ENCODE peak calls at places on chromosomes 2 and 18, in eight cellular contexts. C is thoracic aorta; O is CD4-positive, alpha-beta T cell; R is left lung; D is CD8-positive, alpha-beta memory T cell; H is pancreas; A is iPS DF 6.9; T is SK-N-SH. M is an unnamed sample.

GRCh38 chr2:129720360-129720759 is 259.1 kb upstream of the RAB6C start:
- DNase-seq in C (no peak), O (no peak), R (no peak), D (no peak), H (no peak), A (no peak), T (no peak), M (no peak)

GRCh38 chr2:62152000-62152399 is 43.9 kb upstream of the B3GNT2 start:
- DNase-seq in C (no peak), O (no peak), R (no peak), D (no peak), H (no peak), A (no peak), T (no peak), M (peak; percentile 7)

GRCh38 chr18:62448426-62448825 is 74.4 kb upstream of the ZCCHC2 start:
- DNase-seq in C (no peak), O (no peak), R (no peak), D (no peak), H (no peak), A (no peak), T (no peak), M (no peak)

GRCh38 chr2:211495339-211495738 is 938.9 kb downstream of the CPS1 start:
- DNase-seq in C (no peak), O (no peak), R (no peak), D (no peak), H (no peak), A (no peak), T (no peak), M (no peak)

GRCh38 chr2:70946832-70947442 is 11.2 kb downstream of the ATP6V1B1 start:
- DNase-seq in C (no peak), O (peak; percentile 40), R (no peak), D (peak; percentile 27), H (peak; percentile 42), A (peak; percentile 57), T (peak; percentile 71), M (peak; percentile 27)

GRCh38 chr2:172535119-172535518 is 20.8 kb upstream of the PDK1 start:
- DNase-seq in C (no peak), O (no peak), R (no peak), D (no peak), H (no peak), A (no peak), T (no peak), M (no peak)

GRCh38 chr2:172849519-172850217 is 114.0 kb downstream of the RAPGEF4 start:
- DNase-seq in C (no peak), O (no peak), R (no peak), D (no peak), H (no peak), A (no peak), T (peak; percentile 21), M (no peak)

GRCh38 chr2:133489641-133490411 is 78.4 kb downstream of the NCKAP5 start:
- DNase-seq in C (no peak), O (no peak), R (no peak), D (no peak), H (no peak), A (no peak), T (no peak), M (no peak)

GRCh38 chr2:222523783-222524544 is 99.6 kb downstream of the SGPP2 start:
- DNase-seq in C (no peak), O (no peak), R (no peak), D (no peak), H (no peak), A (no peak), T (no peak), M (no peak)

GRCh38 chr2:197128126-197128525 is 182.5 kb downstream of the ANKRD44 start:
- DNase-seq in C (no peak), O (no peak), R (no peak), D (no peak), H (no peak), A (no peak), T (no peak), M (no peak)

GRCh38 chr2:197131558-197131855 is 179.1 kb downstream of the ANKRD44 start:
- DNase-seq in C (no peak), O (no peak), R (no peak), D (no peak), H (no peak), A (no peak), T (no peak), M (no peak)

GRCh38 chr2:197128897-197129296 is 181.7 kb downstream of the ANKRD44 start:
- DNase-seq in C (no peak), O (no peak), R (no peak), D (no peak), H (no peak), A (no peak), T (no peak), M (no peak)

GRCh38 chr2:197126630-197127029 is 183.9 kb downstream of the ANKRD44 start:
- DNase-seq in C (no peak), O (no peak), R (no peak), D (no peak), H (no peak), A (no peak), T (no peak), M (no peak)

GRCh38 chr2:197130318-197130717 is 180.3 kb downstream of the ANKRD44 start:
- DNase-seq in C (no peak), O (no peak), R (no peak), D (peak; percentile 24), H (no peak), A (no peak), T (no peak), M (no peak)
- H3K27ac ChIP-seq in C (no peak overlapping the region), O (peak overlapping the region; percentile 49), R (no peak overlapping the region), D (no peak overlapping the region), H (no peak overlapping the region), A (no peak overlapping the region), T (no peak overlapping the region), M (no peak overlapping the region)

GRCh38 chr2:88614497-88615157 is 12.6 kb downstream of the EIF2AK3 start:
- DNase-seq in C (no peak), O (no peak), R (no peak), D (no peak), H (no peak), A (no peak), T (no peak), M (no peak)
- H3K27ac ChIP-seq in C (no peak overlapping the region), O (no peak overlapping the region), R (no peak overlapping the region), D (no peak overlapping the region), H (no peak overlapping the region), A (no peak overlapping the region), T (no peak overlapping the region), M (no peak overlapping the region)

DNA sequence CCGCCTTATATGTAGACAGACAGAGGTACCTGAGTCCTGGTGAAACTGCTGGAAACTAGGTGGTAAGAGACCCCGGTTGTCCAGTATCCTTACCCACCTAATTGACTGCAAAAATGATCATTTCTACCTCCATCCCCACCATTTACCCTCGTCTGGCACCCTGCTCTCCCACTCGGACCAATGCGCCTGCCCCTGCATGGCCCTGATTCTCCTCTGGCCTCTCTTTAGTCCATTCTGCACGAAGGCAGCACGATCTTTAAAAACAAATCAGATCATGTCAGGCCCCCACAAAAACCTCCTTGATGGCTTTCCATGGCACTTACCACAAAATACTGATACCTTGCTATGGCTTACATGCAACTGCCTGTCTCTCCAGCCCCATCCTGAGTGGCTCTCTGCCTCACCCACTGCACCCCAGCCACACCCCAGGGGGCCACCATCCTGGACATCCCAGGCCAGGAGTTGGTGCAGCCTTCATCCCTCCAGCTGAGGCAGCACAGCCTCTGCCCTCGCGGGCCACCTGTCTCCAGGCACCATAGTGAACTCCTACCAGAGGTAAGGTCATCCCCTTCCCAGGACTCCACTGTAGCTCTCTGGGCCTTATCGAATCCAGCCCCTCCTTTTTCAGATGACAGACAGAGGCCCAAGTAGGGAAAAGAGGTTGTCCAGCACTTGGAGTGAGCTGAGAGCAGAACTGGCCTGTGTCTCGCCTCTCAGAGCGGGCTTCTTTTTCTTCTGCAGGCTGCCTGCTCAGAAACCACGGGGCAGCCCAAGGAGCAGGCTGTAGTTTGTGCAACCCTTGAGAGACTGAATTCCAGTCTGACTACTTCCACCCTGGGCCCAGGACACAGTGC is 12.3 kb upstream of the CIB4 start:
- DNase-seq in C (no peak), O (no peak), R (peak; percentile 49), D (no peak), H (no peak), A (no peak), T (no peak), M (no peak)
- H3K27ac ChIP-seq in C (no peak overlapping the region), O (no peak overlapping the region), R (peak overlapping the region; percentile 7), D (no peak overlapping the region), H (no peak overlapping the region), A (no peak overlapping the region), T (no peak overlapping the region), M (no peak overlapping the region)

DNA sequence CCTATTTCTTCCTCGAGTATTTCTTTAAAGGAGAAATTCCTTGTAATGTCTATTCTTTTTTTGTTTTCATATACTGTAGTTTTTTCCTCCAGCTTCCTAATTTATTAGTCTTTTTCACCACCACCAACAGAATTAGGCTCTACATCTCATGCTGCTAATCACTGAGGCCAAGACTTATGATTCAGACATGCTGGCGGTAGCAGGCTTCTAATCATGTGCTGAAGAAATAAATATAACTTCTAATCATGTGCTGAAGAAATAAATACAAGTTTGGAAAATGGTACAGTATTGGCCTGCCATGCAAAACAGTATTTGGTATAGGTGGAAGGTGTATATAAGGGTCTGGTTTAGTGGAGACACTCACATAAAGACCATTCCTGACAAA is 240.7 kb downstream of the TGIF1 start:
- DNase-seq in C (no peak), O (no peak), R (no peak), D (no peak), H (no peak), A (no peak), T (no peak), M (no peak)
- H3K27ac ChIP-seq in C (no peak overlapping the region), O (no peak overlapping the region), R (no peak overlapping the region), D (no peak overlapping the region), H (no peak overlapping the region), A (no peak overlapping the region), T (no peak overlapping the region), M (no peak overlapping the region)

GRCh38 chr2:63811063-63811462 is 30.6 kb upstream of the UGP2 start:
- DNase-seq in C (no peak), O (no peak), R (no peak), D (no peak), H (no peak), A (no peak), T (no peak), M (no peak)
- H3K27ac ChIP-seq in C (no peak overlapping the region), O (no peak overlapping the region), R (no peak overlapping the region), D (no peak overlapping the region), H (no peak overlapping the region), A (no peak overlapping the region), T (no peak overlapping the region), M (no peak overlapping the region)

GRCh38 chr2:159409116-159409800 is 122.8 kb upstream of the WDSUB1 start:
- DNase-seq in C (no peak), O (no peak), R (no peak), D (no peak), H (no peak), A (no peak), T (no peak), M (no peak)
- H3K27ac ChIP-seq in C (no peak overlapping the region), O (no peak overlapping the region), R (no peak overlapping the region), D (no peak overlapping the region), H (no peak overlapping the region), A (no peak overlapping the region), T (no peak overlapping the region), M (no peak overlapping the region)

GRCh38 chr2:46980786-46981583 is 65.4 kb upstream of the MCFD2 start:
- DNase-seq in C (no peak), O (no peak), R (no peak), D (no peak), H (no peak), A (no peak), T (no peak), M (no peak)
- H3K27ac ChIP-seq in C (no peak overlapping the region), O (no peak overlapping the region), R (peak overlapping the region; percentile 50), D (no peak overlapping the region), H (peak overlapping the region; percentile 89), A (no peak overlapping the region), T (no peak overlapping the region), M (no peak overlapping the region)

GRCh38 chr2:165275932-165276331 is 36.7 kb downstream of the SCN2A start:
- DNase-seq in C (no peak), O (no peak), R (no peak), D (no peak), H (no peak), A (no peak), T (no peak), M (no peak)
- H3K27ac ChIP-seq in C (no peak overlapping the region), O (no peak overlapping the region), R (peak overlapping the region; percentile 60), D (no peak overlapping the region), H (no peak overlapping the region), A (no peak overlapping the region), T (no peak overlapping the region), M (no peak overlapping the region)

M was measured in AG04450.